ENCODE peak calls at places on chromosomes 4 and X, in eight cellular contexts. Y is posterior cingulate gyrus; F is HEK293T; R is GM19239; H is sciatic nerve; W is T-helper 2 cell; O is NCI-H1092 treated with DMSO at 0.1 percent for 48 hours; E is stimulated activated CD8-positive, alpha-beta memory T cell treated with anti-CD3 and anti-CD28 coated beads, Interleukin-4, amount 100 ng/mL, for 1 hour. T is an unnamed sample.
A peak's percentile ranks its signal among the peaks of the same experiment; 100 is the strongest.

GRCh38 chrX:148500428-148501120 is at the start of gene AFF2:
- DNase-seq in O (peak; percentile 26), H (peak; percentile 61), Y (peak; percentile 18), F (peak; percentile 47), R (no peak), W (peak; percentile 10), E (no peak), T (no peak)

GRCh38 chr4:94127707-94128328 is 79.8 kb upstream of the SMARCAD1 start:
- DNase-seq in R (no peak), W (no peak), Y (no peak), H (no peak), O (peak; percentile 34), F (peak; percentile 32), E (no peak), T (peak; percentile 70)

GRCh38 chrX:155767101-155767878 is 113.9 kb upstream of the VAMP7 start:
- DNase-seq in O (peak; percentile 1), F (peak; percentile 60), R (no peak), H (peak; percentile 67), Y (no peak), W (peak; percentile 13), E (no peak), T (peak; percentile 74)

GRCh38 chr4:149158852-149159251 is 656.8 kb downstream of the IQCM start:
- DNase-seq in W (no peak), R (no peak), Y (no peak), O (no peak), E (no peak), F (no peak), H (no peak), T (no peak)

GRCh38 chr4:141807073-141807472 is 170.7 kb downstream of the IL15 start:
- DNase-seq in E (no peak), R (no peak), H (no peak), W (no peak), Y (no peak), O (no peak), F (no peak), T (no peak)

GRCh38 chrX:69815063-69815462 is 199.2 kb downstream of the EDA start:
- DNase-seq in F (no peak), O (no peak), E (no peak), H (no peak), W (no peak), R (no peak), Y (no peak), T (no peak)

GRCh38 chr4:135418353-135418752 is 1216.8 kb upstream of the PABPC4L start:
- DNase-seq in F (peak; percentile 25), R (no peak), W (no peak), O (peak; percentile 2), H (no peak), E (no peak), Y (no peak), T (peak; percentile 7)

GRCh38 chr4:113476800-113477199 is 284.7 kb downstream of the CAMK2D start:
- DNase-seq in R (no peak), H (no peak), E (no peak), Y (no peak), W (no peak), O (no peak), F (no peak), T (no peak)

GRCh38 chr4:182425302-182425701 is 182.1 kb downstream of the TENM3 start:
- DNase-seq in R (no peak), F (no peak), O (no peak), H (no peak), W (no peak), E (no peak), Y (no peak), T (no peak)

GRCh38 chr4:76514087-76514486 is 79.1 kb downstream of the SHROOM3 start:
- DNase-seq in E (no peak), O (no peak), H (no peak), F (no peak), W (no peak), Y (no peak), R (no peak), T (no peak)

GRCh38 chr4:89204624-89205023 is 93.3 kb downstream of the TIGD2 start:
- DNase-seq in Y (no peak), E (no peak), W (no peak), H (no peak), R (no peak), O (peak; percentile 17), F (no peak), T (no peak)

GRCh38 chr4:122652379-122652778 is 31.5 kb upstream of the IL21 start:
- DNase-seq in R (peak; percentile 12), O (no peak), H (no peak), F (peak; percentile 34), E (peak; percentile 7), Y (no peak), W (no peak), T (peak; percentile 40)

GRCh38 chrX:63656871-63657580 is 128.0 kb downstream of the ARHGEF9 start:
- DNase-seq in F (no peak), Y (no peak), R (no peak), H (no peak), O (no peak), E (no peak), W (no peak), T (no peak)

T was measured in NCI-H526.